ENCODE peak calls at places on chromosomes 13 and 19, in eight cellular contexts. One of them, this sample, is unnamed.

GRCh38 chr13:87570669-87571068 is 100.5 kb upstream of the SLITRK5 start:
- DNase-seq in mammary epithelial cell: no peak
- DNase-seq in H54: no peak
- DNase-seq in GM12878: no peak
- DNase-seq in T-helper 9 cell: no peak
- DNase-seq in AG08396: no peak
- DNase-seq in mucosa of descending colon: no peak
- DNase-seq in stimulated activated CD4-positive, alpha-beta T cell treated with anti-CD3 and anti-CD28 coated beads, Interleukin-4, amount 100 ng/mL, for 4 hours: no peak
- DNase-seq in this sample: no peak

GRCh38 chr19:42540071-42540553 is 11.8 kb upstream of the CEACAM1 start:
- DNase-seq in mammary epithelial cell: no peak
- DNase-seq in H54: no peak
- DNase-seq in GM12878: no peak
- DNase-seq in T-helper 9 cell: no peak
- DNase-seq in AG08396: no peak
- DNase-seq in mucosa of descending colon: no peak
- DNase-seq in stimulated activated CD4-positive, alpha-beta T cell treated with anti-CD3 and anti-CD28 coated beads, Interleukin-4, amount 100 ng/mL, for 4 hours: no peak
- DNase-seq in this sample: peak

GRCh38 chr19:19538077-19538764 is at the start of gene CILP2:
- DNase-seq in mammary epithelial cell: no peak
- DNase-seq in H54: no peak
- DNase-seq in GM12878: no peak
- DNase-seq in T-helper 9 cell: peak
- DNase-seq in AG08396: peak
- DNase-seq in mucosa of descending colon: peak
- DNase-seq in stimulated activated CD4-positive, alpha-beta T cell treated with anti-CD3 and anti-CD28 coated beads, Interleukin-4, amount 100 ng/mL, for 4 hours: peak
- DNase-seq in this sample: no peak

GRCh38 chr13:90564096-90564495 is 783.4 kb upstream of the MIR17HG start:
- DNase-seq in mammary epithelial cell: no peak
- DNase-seq in H54: no peak
- DNase-seq in GM12878: no peak
- DNase-seq in T-helper 9 cell: no peak
- DNase-seq in AG08396: no peak
- DNase-seq in mucosa of descending colon: no peak
- DNase-seq in stimulated activated CD4-positive, alpha-beta T cell treated with anti-CD3 and anti-CD28 coated beads, Interleukin-4, amount 100 ng/mL, for 4 hours: no peak
- DNase-seq in this sample: no peak

GRCh38 chr13:67632590-67632989 is 402.5 kb upstream of the PCDH9 start:
- DNase-seq in mammary epithelial cell: no peak
- DNase-seq in H54: no peak
- DNase-seq in GM12878: no peak
- DNase-seq in T-helper 9 cell: no peak
- DNase-seq in AG08396: no peak
- DNase-seq in mucosa of descending colon: no peak
- DNase-seq in stimulated activated CD4-positive, alpha-beta T cell treated with anti-CD3 and anti-CD28 coated beads, Interleukin-4, amount 100 ng/mL, for 4 hours: no peak
- DNase-seq in this sample: no peak

GRCh38 chr13:88701551-88701950 is 1030.4 kb downstream of the SLITRK5 start:
- DNase-seq in mammary epithelial cell: no peak
- DNase-seq in H54: no peak
- DNase-seq in GM12878: no peak
- DNase-seq in T-helper 9 cell: no peak
- DNase-seq in AG08396: no peak
- DNase-seq in mucosa of descending colon: no peak
- DNase-seq in stimulated activated CD4-positive, alpha-beta T cell treated with anti-CD3 and anti-CD28 coated beads, Interleukin-4, amount 100 ng/mL, for 4 hours: no peak
- DNase-seq in this sample: no peak

GRCh38 chr13:99425485-99426341 is 75.6 kb upstream of the TM9SF2 start:
- DNase-seq in mammary epithelial cell: no peak
- DNase-seq in H54: no peak
- DNase-seq in GM12878: peak
- DNase-seq in T-helper 9 cell: no peak
- DNase-seq in AG08396: no peak
- DNase-seq in mucosa of descending colon: peak
- DNase-seq in stimulated activated CD4-positive, alpha-beta T cell treated with anti-CD3 and anti-CD28 coated beads, Interleukin-4, amount 100 ng/mL, for 4 hours: peak
- DNase-seq in this sample: no peak

GRCh38 chr13:101845501-101846012 is 393.1 kb downstream of the ITGBL1 start:
- DNase-seq in mammary epithelial cell: no peak
- DNase-seq in H54: no peak
- DNase-seq in GM12878: no peak
- DNase-seq in T-helper 9 cell: no peak
- DNase-seq in AG08396: no peak
- DNase-seq in mucosa of descending colon: no peak
- DNase-seq in stimulated activated CD4-positive, alpha-beta T cell treated with anti-CD3 and anti-CD28 coated beads, Interleukin-4, amount 100 ng/mL, for 4 hours: no peak
- DNase-seq in this sample: no peak

GRCh38 chr13:31965361-31966066 is 66.1 kb upstream of the FRY start:
- DNase-seq in mammary epithelial cell: peak
- DNase-seq in H54: no peak
- DNase-seq in GM12878: peak
- DNase-seq in T-helper 9 cell: no peak
- DNase-seq in AG08396: peak
- DNase-seq in mucosa of descending colon: no peak
- DNase-seq in stimulated activated CD4-positive, alpha-beta T cell treated with anti-CD3 and anti-CD28 coated beads, Interleukin-4, amount 100 ng/mL, for 4 hours: no peak
- DNase-seq in this sample: no peak

GRCh38 chr19:46191972-46192371 is 37.6 kb upstream of the IGFL1 start:
- DNase-seq in mammary epithelial cell: no peak
- DNase-seq in H54: no peak
- DNase-seq in GM12878: no peak
- DNase-seq in T-helper 9 cell: no peak
- DNase-seq in AG08396: no peak
- DNase-seq in mucosa of descending colon: no peak
- DNase-seq in stimulated activated CD4-positive, alpha-beta T cell treated with anti-CD3 and anti-CD28 coated beads, Interleukin-4, amount 100 ng/mL, for 4 hours: no peak
- DNase-seq in this sample: no peak

GRCh38 chr13:100068532-100068931 is 20.4 kb upstream of the PCCA start:
- DNase-seq in mammary epithelial cell: no peak
- DNase-seq in H54: no peak
- DNase-seq in GM12878: no peak
- DNase-seq in T-helper 9 cell: no peak
- DNase-seq in AG08396: no peak
- DNase-seq in mucosa of descending colon: no peak
- DNase-seq in stimulated activated CD4-positive, alpha-beta T cell treated with anti-CD3 and anti-CD28 coated beads, Interleukin-4, amount 100 ng/mL, for 4 hours: no peak
- DNase-seq in this sample: no peak

GRCh38 chr19:2540646-2541454 is 64.9 kb downstream of the GADD45B start:
- DNase-seq in mammary epithelial cell: peak
- DNase-seq in H54: peak
- DNase-seq in GM12878: no peak
- DNase-seq in T-helper 9 cell: no peak
- DNase-seq in AG08396: peak
- DNase-seq in mucosa of descending colon: peak
- DNase-seq in stimulated activated CD4-positive, alpha-beta T cell treated with anti-CD3 and anti-CD28 coated beads, Interleukin-4, amount 100 ng/mL, for 4 hours: no peak
- DNase-seq in this sample: peak

GRCh38 chr13:44259045-44260042 is 114.3 kb upstream of the SERP2 start:
- DNase-seq in mammary epithelial cell: peak
- DNase-seq in H54: no peak
- DNase-seq in GM12878: peak
- DNase-seq in T-helper 9 cell: peak
- DNase-seq in AG08396: no peak
- DNase-seq in mucosa of descending colon: peak
- DNase-seq in stimulated activated CD4-positive, alpha-beta T cell treated with anti-CD3 and anti-CD28 coated beads, Interleukin-4, amount 100 ng/mL, for 4 hours: peak
- DNase-seq in this sample: peak

GRCh38 chr19:51503428-51503827 is 1.8 kb upstream of the SIGLEC12 start:
- DNase-seq in mammary epithelial cell: no peak
- DNase-seq in H54: no peak
- DNase-seq in GM12878: no peak
- DNase-seq in T-helper 9 cell: no peak
- DNase-seq in AG08396: no peak
- DNase-seq in mucosa of descending colon: no peak
- DNase-seq in stimulated activated CD4-positive, alpha-beta T cell treated with anti-CD3 and anti-CD28 coated beads, Interleukin-4, amount 100 ng/mL, for 4 hours: no peak
- DNase-seq in this sample: no peak

GRCh38 chr19:7149956-7150705 is 80.6 kb downstream of the ZNF557 start:
- DNase-seq in mammary epithelial cell: no peak
- DNase-seq in H54: no peak
- DNase-seq in GM12878: no peak
- DNase-seq in T-helper 9 cell: no peak
- DNase-seq in AG08396: no peak
- DNase-seq in mucosa of descending colon: no peak
- DNase-seq in stimulated activated CD4-positive, alpha-beta T cell treated with anti-CD3 and anti-CD28 coated beads, Interleukin-4, amount 100 ng/mL, for 4 hours: no peak
- DNase-seq in this sample: no peak

GRCh38 chr13:94674609-94675348 is 37.6 kb downstream of the SOX21 start:
- DNase-seq in mammary epithelial cell: peak
- DNase-seq in H54: peak
- DNase-seq in GM12878: no peak
- DNase-seq in T-helper 9 cell: peak
- DNase-seq in AG08396: peak
- DNase-seq in mucosa of descending colon: peak
- DNase-seq in stimulated activated CD4-positive, alpha-beta T cell treated with anti-CD3 and anti-CD28 coated beads, Interleukin-4, amount 100 ng/mL, for 4 hours: peak
- DNase-seq in this sample: no peak

GRCh38 chr19:45163751-45164150 is 3.0 kb upstream of the NKPD1 start:
- DNase-seq in mammary epithelial cell: no peak
- DNase-seq in H54: no peak
- DNase-seq in GM12878: no peak
- DNase-seq in T-helper 9 cell: no peak
- DNase-seq in AG08396: no peak
- DNase-seq in mucosa of descending colon: no peak
- DNase-seq in stimulated activated CD4-positive, alpha-beta T cell treated with anti-CD3 and anti-CD28 coated beads, Interleukin-4, amount 100 ng/mL, for 4 hours: no peak
- DNase-seq in this sample: no peak

GRCh38 chr19:11234486-11235075 is 4.8 kb upstream of the ANGPTL8 start:
- DNase-seq in mammary epithelial cell: no peak
- DNase-seq in H54: no peak
- DNase-seq in GM12878: no peak
- DNase-seq in T-helper 9 cell: no peak
- DNase-seq in AG08396: no peak
- DNase-seq in mucosa of descending colon: no peak
- DNase-seq in stimulated activated CD4-positive, alpha-beta T cell treated with anti-CD3 and anti-CD28 coated beads, Interleukin-4, amount 100 ng/mL, for 4 hours: no peak
- DNase-seq in this sample: no peak

GRCh38 chr13:76148926-76149325 is 512.8 kb downstream of the LMO7 start:
- DNase-seq in mammary epithelial cell: peak
- DNase-seq in H54: no peak
- DNase-seq in GM12878: no peak
- DNase-seq in T-helper 9 cell: no peak
- DNase-seq in AG08396: peak
- DNase-seq in mucosa of descending colon: no peak
- DNase-seq in stimulated activated CD4-positive, alpha-beta T cell treated with anti-CD3 and anti-CD28 coated beads, Interleukin-4, amount 100 ng/mL, for 4 hours: no peak
- DNase-seq in this sample: no peak

GRCh38 chr13:49995535-49996165 is 1.2 kb upstream of the TRIM13 start:
- DNase-seq in mammary epithelial cell: no peak
- DNase-seq in H54: no peak
- DNase-seq in GM12878: peak
- DNase-seq in T-helper 9 cell: no peak
- DNase-seq in AG08396: no peak
- DNase-seq in mucosa of descending colon: no peak
- DNase-seq in stimulated activated CD4-positive, alpha-beta T cell treated with anti-CD3 and anti-CD28 coated beads, Interleukin-4, amount 100 ng/mL, for 4 hours: no peak
- DNase-seq in this sample: no peak

GRCh38 chr19:29273000-29273691 is 60.2 kb upstream of the UQCRFS1 start:
- DNase-seq in mammary epithelial cell: no peak
- DNase-seq in H54: no peak
- DNase-seq in GM12878: no peak
- DNase-seq in T-helper 9 cell: no peak
- DNase-seq in AG08396: no peak
- DNase-seq in mucosa of descending colon: no peak
- DNase-seq in stimulated activated CD4-positive, alpha-beta T cell treated with anti-CD3 and anti-CD28 coated beads, Interleukin-4, amount 100 ng/mL, for 4 hours: no peak
- DNase-seq in this sample: peak

GRCh38 chr13:108948269-108948671 is 318.9 kb downstream of the MYO16 start:
- DNase-seq in mammary epithelial cell: no peak
- DNase-seq in H54: no peak
- DNase-seq in GM12878: no peak
- DNase-seq in T-helper 9 cell: no peak
- DNase-seq in AG08396: no peak
- DNase-seq in mucosa of descending colon: no peak
- DNase-seq in stimulated activated CD4-positive, alpha-beta T cell treated with anti-CD3 and anti-CD28 coated beads, Interleukin-4, amount 100 ng/mL, for 4 hours: no peak
- DNase-seq in this sample: no peak

GRCh38 chr19:4539697-4540581 is at the start of gene LRG1:
- DNase-seq in mammary epithelial cell: no peak
- DNase-seq in H54: no peak
- DNase-seq in GM12878: peak
- DNase-seq in T-helper 9 cell: no peak
- DNase-seq in AG08396: no peak
- DNase-seq in mucosa of descending colon: peak
- DNase-seq in stimulated activated CD4-positive, alpha-beta T cell treated with anti-CD3 and anti-CD28 coated beads, Interleukin-4, amount 100 ng/mL, for 4 hours: no peak
- DNase-seq in this sample: peak

GRCh38 chr19:32404213-32404938 is 1.2 kb upstream of the DPY19L3 start:
- DNase-seq in mammary epithelial cell: no peak
- DNase-seq in H54: no peak
- DNase-seq in GM12878: no peak
- DNase-seq in T-helper 9 cell: no peak
- DNase-seq in AG08396: no peak
- DNase-seq in mucosa of descending colon: peak
- DNase-seq in stimulated activated CD4-positive, alpha-beta T cell treated with anti-CD3 and anti-CD28 coated beads, Interleukin-4, amount 100 ng/mL, for 4 hours: no peak
- DNase-seq in this sample: no peak

GRCh38 chr19:48726573-48726972 is 7.0 kb upstream of the MAMSTR start:
- DNase-seq in mammary epithelial cell: no peak
- DNase-seq in H54: no peak
- DNase-seq in GM12878: no peak
- DNase-seq in T-helper 9 cell: no peak
- DNase-seq in AG08396: no peak
- DNase-seq in mucosa of descending colon: no peak
- DNase-seq in stimulated activated CD4-positive, alpha-beta T cell treated with anti-CD3 and anti-CD28 coated beads, Interleukin-4, amount 100 ng/mL, for 4 hours: no peak
- DNase-seq in this sample: no peak

GRCh38 chr19:52190679-52191293 is 934 bp downstream of the PPP2R1A start:
- DNase-seq in mammary epithelial cell: peak
- DNase-seq in H54: no peak
- DNase-seq in GM12878: no peak
- DNase-seq in T-helper 9 cell: no peak
- DNase-seq in AG08396: peak
- DNase-seq in mucosa of descending colon: peak
- DNase-seq in stimulated activated CD4-positive, alpha-beta T cell treated with anti-CD3 and anti-CD28 coated beads, Interleukin-4, amount 100 ng/mL, for 4 hours: no peak
- DNase-seq in this sample: peak

GRCh38 chr13:42498521-42498920 is 75.4 kb upstream of the TNFSF11 start:
- DNase-seq in mammary epithelial cell: no peak
- DNase-seq in H54: no peak
- DNase-seq in GM12878: no peak
- DNase-seq in T-helper 9 cell: no peak
- DNase-seq in AG08396: no peak
- DNase-seq in mucosa of descending colon: no peak
- DNase-seq in stimulated activated CD4-positive, alpha-beta T cell treated with anti-CD3 and anti-CD28 coated beads, Interleukin-4, amount 100 ng/mL, for 4 hours: no peak
- DNase-seq in this sample: no peak

GRCh38 chr13:109481046-109481445 is 305.3 kb downstream of the IRS2 start:
- DNase-seq in mammary epithelial cell: no peak
- DNase-seq in H54: no peak
- DNase-seq in GM12878: no peak
- DNase-seq in T-helper 9 cell: no peak
- DNase-seq in AG08396: no peak
- DNase-seq in mucosa of descending colon: no peak
- DNase-seq in stimulated activated CD4-positive, alpha-beta T cell treated with anti-CD3 and anti-CD28 coated beads, Interleukin-4, amount 100 ng/mL, for 4 hours: no peak
- DNase-seq in this sample: no peak

GRCh38 chr13:98975822-98976261 is 2.0 kb downstream of the DOCK9 start:
- DNase-seq in mammary epithelial cell: no peak
- DNase-seq in H54: no peak
- DNase-seq in GM12878: no peak
- DNase-seq in T-helper 9 cell: no peak
- DNase-seq in AG08396: no peak
- DNase-seq in mucosa of descending colon: no peak
- DNase-seq in stimulated activated CD4-positive, alpha-beta T cell treated with anti-CD3 and anti-CD28 coated beads, Interleukin-4, amount 100 ng/mL, for 4 hours: no peak
- DNase-seq in this sample: no peak

GRCh38 chr13:40221460-40222201 is 444.8 kb downstream of the FOXO1 start:
- DNase-seq in mammary epithelial cell: peak
- DNase-seq in H54: no peak
- DNase-seq in GM12878: no peak
- DNase-seq in T-helper 9 cell: peak
- DNase-seq in AG08396: no peak
- DNase-seq in mucosa of descending colon: peak
- DNase-seq in stimulated activated CD4-positive, alpha-beta T cell treated with anti-CD3 and anti-CD28 coated beads, Interleukin-4, amount 100 ng/mL, for 4 hours: no peak
- DNase-seq in this sample: no peak

GRCh38 chr19:55698256-55698655 is 23.2 kb downstream of the EPN1 start:
- DNase-seq in mammary epithelial cell: no peak
- DNase-seq in H54: no peak
- DNase-seq in GM12878: no peak
- DNase-seq in T-helper 9 cell: no peak
- DNase-seq in AG08396: no peak
- DNase-seq in mucosa of descending colon: no peak
- DNase-seq in stimulated activated CD4-positive, alpha-beta T cell treated with anti-CD3 and anti-CD28 coated beads, Interleukin-4, amount 100 ng/mL, for 4 hours: no peak
- DNase-seq in this sample: peak

GRCh38 chr19:10505583-10506229 is 2.5 kb upstream of the KEAP1 start:
- DNase-seq in mammary epithelial cell: peak
- DNase-seq in H54: peak
- DNase-seq in GM12878: no peak
- DNase-seq in T-helper 9 cell: peak
- DNase-seq in AG08396: peak
- DNase-seq in mucosa of descending colon: peak
- DNase-seq in stimulated activated CD4-positive, alpha-beta T cell treated with anti-CD3 and anti-CD28 coated beads, Interleukin-4, amount 100 ng/mL, for 4 hours: peak
- DNase-seq in this sample: peak

GRCh38 chr19:6767357-6768235 is at the start of gene SH2D3A:
- DNase-seq in mammary epithelial cell: peak
- DNase-seq in H54: peak
- DNase-seq in GM12878: peak
- DNase-seq in T-helper 9 cell: peak
- DNase-seq in AG08396: no peak
- DNase-seq in mucosa of descending colon: peak
- DNase-seq in stimulated activated CD4-positive, alpha-beta T cell treated with anti-CD3 and anti-CD28 coated beads, Interleukin-4, amount 100 ng/mL, for 4 hours: peak
- DNase-seq in this sample: peak

This sample was measured in upper lobe of right lung.